ENCODE peak calls at places on chromosomes 7 and 10, in ten cellular contexts. D is left ventricle myocardium inferior, K is heart left ventricle, G is bronchial epithelial cell, Z is dorsolateral prefrontal cortex, Y is A549, S is GM06990, C is mammary epithelial cell, X is fibroblast of villous mesenchyme, V is stomach. B is an unnamed sample.

GRCh38 chr7:122301858-122302745 is 2.4 kb downstream of the FEZF1 start:
- DNase-seq in V (no peak), X (no peak), S (no peak), D (no peak), Y (no peak), Z (no peak), G (no peak), C (no peak), K (no peak), B (no peak)

GRCh38 chr7:149229526-149229925 is 9.9 kb upstream of the ZNF212 start:
- DNase-seq in D (no peak), V (no peak), Z (no peak), K (no peak), Y (no peak), X (no peak), C (no peak), S (no peak), G (no peak), B (no peak)

GRCh38 chr10:13699216-13699615 is 112.5 kb downstream of the PRPF18 start:
- DNase-seq in V (peak; percentile 63), X (no peak), C (no peak), D (peak; percentile 61), Y (no peak), S (no peak), G (no peak), K (peak; percentile 57), Z (no peak), B (peak; percentile 47)

GRCh38 chr7:73893342-73894101 is 32.6 kb downstream of the TMEM270 start:
- DNase-seq in G (no peak), Y (no peak), D (peak; percentile 85), S (no peak), K (peak; percentile 75), Z (no peak), X (no peak), V (no peak), C (no peak), B (no peak)

GRCh38 chr10:34016541-34016940 is 682.1 kb upstream of the NRP1 start:
- DNase-seq in S (no peak), X (no peak), C (no peak), G (no peak), K (no peak), V (no peak), D (no peak), Z (no peak), Y (no peak), B (no peak)

GRCh38 chr7:158975526-158976467 is 119.4 kb downstream of the DYNC2I1 start:
- DNase-seq in D (no peak), S (no peak), C (no peak), K (no peak), Y (no peak), G (no peak), V (no peak), X (no peak), Z (no peak), B (no peak)

GRCh38 chr10:101840102-101840684 is 3.4 kb downstream of the KCNIP2 start:
- DNase-seq in V (no peak), C (peak; percentile 24), K (no peak), X (no peak), Y (no peak), D (no peak), S (no peak), G (no peak), Z (no peak), B (peak; percentile 33)

GRCh38 chr7:117405519-117405918 is 21.8 kb downstream of the ASZ1 start:
- DNase-seq in X (no peak), Z (no peak), G (no peak), V (no peak), S (no peak), K (no peak), D (no peak), Y (no peak), C (no peak), B (no peak)

GRCh38 chr10:44993226-44993921 is 7.3 kb upstream of the ZNF22 start:
- DNase-seq in S (no peak), D (no peak), V (no peak), G (no peak), X (no peak), Y (no peak), K (no peak), Z (no peak), C (no peak), B (no peak)

GRCh38 chr10:97127507-97127906 is 58.3 kb downstream of the SLIT1 start:
- DNase-seq in K (no peak), S (no peak), X (no peak), C (no peak), D (no peak), V (no peak), G (no peak), Y (no peak), Z (no peak), B (no peak)

GRCh38 chr10:2772791-2773644 is 294.3 kb upstream of the PFKP start:
- DNase-seq in Y (no peak), D (no peak), S (no peak), Z (no peak), C (no peak), V (no peak), X (no peak), G (no peak), K (no peak), B (no peak)

GRCh38 chr7:32660936-32661335 is 165.6 kb downstream of the AVL9 start:
- DNase-seq in Z (no peak), D (no peak), X (no peak), V (no peak), G (no peak), Y (no peak), K (no peak), C (no peak), S (no peak), B (no peak)

GRCh38 chr7:32658034-32658944 is 163.0 kb downstream of the AVL9 start:
- DNase-seq in K (no peak), Y (peak; percentile 90), D (no peak), C (no peak), G (peak; percentile 77), S (no peak), V (no peak), Z (no peak), X (no peak), B (peak; percentile 36)

GRCh38 chr7:32659853-32660252 is 164.6 kb downstream of the AVL9 start:
- DNase-seq in X (no peak), Z (no peak), K (no peak), G (no peak), C (no peak), S (no peak), D (no peak), V (no peak), Y (no peak), B (no peak)

GRCh38 chr7:32661929-32662328 is 166.6 kb downstream of the AVL9 start:
- DNase-seq in Y (no peak), G (no peak), X (no peak), S (no peak), D (no peak), Z (no peak), V (no peak), K (no peak), C (no peak), B (no peak)

GRCh38 chr7:32661501-32661900 is 166.2 kb downstream of the AVL9 start:
- DNase-seq in V (no peak), S (no peak), G (no peak), K (no peak), D (no peak), Z (no peak), X (no peak), C (no peak), Y (no peak), B (no peak)
- H3K4me3 ChIP-seq in V (no peak overlapping the region), S (no peak overlapping the region), G (no peak overlapping the region), K (no peak overlapping the region), D (no peak overlapping the region), Z (no peak overlapping the region), X (no peak overlapping the region), C (no peak overlapping the region), Y (no peak overlapping the region), B (no peak overlapping the region)

GRCh38 chr7:32204361-32205018 is 134.3 kb upstream of the PDE1C start:
- DNase-seq in G (peak; percentile 65), X (peak; percentile 48), C (peak; percentile 85), Y (peak; percentile 91), S (no peak), Z (peak; percentile 92), V (peak; percentile 58), K (peak; percentile 69), D (peak; percentile 69), B (peak; percentile 81)

GRCh38 chr7:32206488-32206887 is 136.3 kb upstream of the PDE1C start:
- DNase-seq in X (no peak), D (no peak), K (no peak), V (no peak), C (no peak), G (no peak), Z (no peak), Y (no peak), S (no peak), B (no peak)

GRCh38 chr7:32212321-32212720 is 142.1 kb upstream of the PDE1C start:
- DNase-seq in K (no peak), C (no peak), G (no peak), Y (no peak), V (no peak), S (no peak), Z (no peak), D (no peak), X (no peak), B (no peak)

DNA sequence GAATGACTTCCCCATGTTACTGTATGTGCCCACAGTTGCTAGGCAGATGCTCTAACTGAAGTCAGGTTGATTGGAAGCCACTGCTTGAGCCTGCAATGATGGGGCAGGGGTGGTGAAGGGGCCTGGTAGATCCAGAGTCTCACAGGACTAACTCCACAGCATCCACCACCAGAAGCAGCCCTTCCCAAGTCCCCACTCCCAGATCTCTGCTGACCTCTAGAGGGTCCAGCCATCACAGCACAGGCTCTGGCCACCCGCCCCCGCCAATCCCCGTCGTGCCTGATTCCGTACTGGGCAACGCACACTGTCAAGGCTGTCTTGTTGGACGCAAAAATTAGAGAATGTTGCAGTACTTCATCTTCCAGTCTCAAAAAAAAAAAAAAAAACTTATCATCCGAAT is 136.8 kb upstream of the PDE1C start:
- DNase-seq in C (no peak), X (no peak), K (no peak), S (no peak), G (no peak), D (peak; percentile 19), Y (peak; percentile 46), V (no peak), Z (no peak), B (peak; percentile 12)
- TF ChIP-seq CTCF in C (peak; percentile 5), X (peak; percentile 19), K (peak; percentile 24), S (peak; percentile 26), G (no peak), D (peak; percentile 55), Y (peak; percentile 27), V (no peak), Z (no peak), B (peak; percentile 20)

GRCh38 chr7:5065107-5065407 is 19.4 kb downstream of the RBAK start:
- DNase-seq in X (no peak), V (no peak), D (no peak), K (no peak), G (no peak), Z (no peak), S (no peak), Y (no peak), C (no peak), B (no peak)
- H3K4me3 ChIP-seq in X (no peak overlapping the region), V (no peak overlapping the region), D (no peak overlapping the region), K (no peak overlapping the region), G (no peak overlapping the region), Z (no peak overlapping the region), S (no peak overlapping the region), Y (no peak overlapping the region), C (no peak overlapping the region), B (no peak overlapping the region)

DNA sequence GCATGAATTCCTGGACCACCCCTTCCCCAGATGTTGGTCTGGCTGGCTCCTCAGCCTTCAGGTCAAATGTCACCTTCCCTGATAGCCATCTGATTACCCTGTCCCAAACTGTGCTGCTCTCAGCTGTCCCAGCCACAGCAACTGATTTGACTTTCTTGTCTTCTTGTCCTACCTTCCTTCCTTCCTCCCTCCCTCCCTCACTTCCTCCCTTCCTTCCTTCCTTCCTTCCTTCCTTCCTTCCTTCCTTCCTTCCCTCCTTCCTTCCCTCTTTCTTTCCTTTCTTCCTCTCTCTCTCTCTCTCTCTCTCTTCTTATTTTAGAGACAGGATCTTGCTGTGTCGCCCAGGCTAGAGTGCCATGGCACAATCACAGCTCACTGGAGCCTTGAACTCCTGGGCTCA is 242.5 kb downstream of the RPS24 start:
- DNase-seq in S (no peak), G (no peak), X (no peak), V (no peak), D (no peak), Y (no peak), Z (no peak), C (no peak), K (no peak), B (no peak)
- TF ChIP-seq CTCF in S (no peak), G (no peak), X (no peak), V (no peak), D (no peak), Y (no peak), Z (no peak), C (no peak), K (no peak), B (no peak)